ENCODE peak calls at places on chromosome 9, in four cellular contexts. J is psoas muscle, I is HepG2, Z is cardiac muscle cell. S is an unnamed sample.
A peak's percentile ranks its signal among the peaks of the same experiment; 100 is the strongest.

GRCh38 chr9:5500441-5501235 is 9.7 kb upstream of the PDCD1LG2 start:
- DNase-seq in Z (peak; percentile 95), J (no peak), I (no peak), S (peak; percentile 49)

GRCh38 chr9:116219686-116220085 is 66.1 kb downstream of the PAPPA start:
- DNase-seq in I (no peak), Z (no peak), J (no peak), S (no peak)

GRCh38 chr9:30758726-30759446 is 1625.6 kb upstream of the ACO1 start:
- DNase-seq in I (no peak), J (peak; percentile 35), Z (no peak), S (no peak)

GRCh38 chr9:16267336-16268036 is 603.0 kb downstream of the BNC2 start:
- DNase-seq in Z (peak; percentile 48), I (peak; percentile 53), J (no peak), S (peak; percentile 77)

GRCh38 chr9:113057193-113057592 is 669 bp upstream of the ZFP37 start:
- DNase-seq in I (peak; percentile 11), Z (no peak), J (no peak), S (no peak)

GRCh38 chr9:95508968-95509850 is 7.6 kb downstream of the PTCH1 start:
- DNase-seq in J (peak; percentile 89), I (peak; percentile 73), Z (peak; percentile 95), S (peak; percentile 96)

GRCh38 chr9:115978739-115979138 is 174.9 kb upstream of the PAPPA start:
- DNase-seq in Z (peak; percentile 67), J (no peak), I (peak; percentile 11), S (no peak)

GRCh38 chr9:117551171-117551570 is 136.3 kb upstream of the ASTN2 start:
- DNase-seq in Z (no peak), I (no peak), J (no peak), S (no peak)

GRCh38 chr9:135903358-135903656 is 4.0 kb downstream of the CAMSAP1 start:
- DNase-seq in I (no peak), J (no peak), Z (no peak), S (no peak)

GRCh38 chr9:84293001-84293798 is 47.4 kb downstream of the SLC28A3 start:
- DNase-seq in I (no peak), J (no peak), Z (no peak), S (no peak)

GRCh38 chr9:84296146-84296843 is 44.3 kb downstream of the SLC28A3 start:
- DNase-seq in I (no peak), J (no peak), Z (peak; percentile 50), S (peak; percentile 66)

GRCh38 chr9:84297162-84297821 is 43.3 kb downstream of the SLC28A3 start:
- DNase-seq in Z (peak; percentile 27), J (no peak), I (no peak), S (peak; percentile 64)

GRCh38 chr9:84300271-84300670 is 40.3 kb downstream of the SLC28A3 start:
- DNase-seq in Z (peak; percentile 67), J (no peak), I (no peak), S (no peak)

GRCh38 chr9:84294551-84294950 is 46.0 kb downstream of the SLC28A3 start:
- DNase-seq in I (no peak), Z (no peak), J (no peak), S (no peak)
- TF ChIP-seq CTCF in I (peak; percentile 16), Z (no peak), J (no peak), S (no peak)

DNA sequence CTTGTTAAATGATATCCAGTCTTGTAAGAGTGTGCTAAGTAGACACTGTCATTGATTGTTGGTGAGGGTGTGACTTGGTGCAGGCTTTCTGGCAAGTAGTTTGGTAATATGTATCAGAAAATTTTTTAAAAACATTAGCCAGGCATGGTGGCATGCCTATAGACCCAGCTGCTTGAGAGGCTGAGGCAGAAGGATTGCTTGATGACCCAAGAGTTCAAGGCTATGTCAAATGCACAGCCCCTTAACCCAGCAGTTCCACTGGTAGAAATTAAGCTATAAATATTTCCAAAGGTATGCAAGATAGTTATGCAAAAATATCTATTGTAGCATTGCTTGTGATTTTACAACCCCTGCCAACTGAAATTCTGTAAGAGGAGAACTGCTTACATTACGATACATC is 24.2 kb downstream of the ZBTB43 start:
- DNase-seq in J (no peak), Z (no peak), I (no peak), S (no peak)
- H3K27ac ChIP-seq in J (no peak overlapping the region), Z (no peak overlapping the region), I (no peak overlapping the region), S (no peak overlapping the region)

DNA sequence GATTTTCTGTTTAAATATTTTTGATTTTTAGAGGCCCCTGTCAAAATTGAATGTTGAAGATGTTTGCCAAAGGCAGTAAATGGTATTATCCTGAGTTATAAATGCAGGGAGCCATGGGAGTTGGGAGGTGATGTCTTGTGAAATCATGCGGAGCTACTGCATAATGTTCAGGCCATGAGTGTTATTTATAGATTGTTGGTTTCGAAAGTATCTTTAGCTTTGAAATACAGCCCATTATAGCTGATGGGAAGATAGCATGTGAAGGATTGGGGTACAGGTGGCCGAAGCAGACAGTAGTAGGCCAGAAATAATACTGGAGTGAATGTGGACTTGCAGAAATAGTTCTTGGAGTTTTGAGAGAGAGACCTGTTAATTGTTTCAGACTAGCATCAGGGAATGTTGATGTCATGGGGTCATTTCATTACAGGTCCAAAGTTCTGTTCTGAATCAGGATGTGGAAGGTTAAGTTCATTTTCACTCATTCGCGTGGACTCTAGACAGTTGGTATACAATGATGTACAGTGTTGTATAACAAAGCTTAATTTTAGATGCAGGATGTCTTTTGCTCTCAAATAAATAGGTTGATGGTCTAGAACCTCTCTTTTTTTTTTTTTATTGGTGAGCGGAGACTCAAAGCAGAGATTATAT is 3.8 kb downstream of the ATP6V1G1 start:
- DNase-seq in J (no peak), Z (no peak), I (peak; percentile 85), S (no peak)
- H3K4me3 ChIP-seq in J (peak overlapping the region; percentile 91), Z (no peak overlapping the region), I (peak overlapping the region; percentile 56), S (peak overlapping the region; percentile 2)

DNA sequence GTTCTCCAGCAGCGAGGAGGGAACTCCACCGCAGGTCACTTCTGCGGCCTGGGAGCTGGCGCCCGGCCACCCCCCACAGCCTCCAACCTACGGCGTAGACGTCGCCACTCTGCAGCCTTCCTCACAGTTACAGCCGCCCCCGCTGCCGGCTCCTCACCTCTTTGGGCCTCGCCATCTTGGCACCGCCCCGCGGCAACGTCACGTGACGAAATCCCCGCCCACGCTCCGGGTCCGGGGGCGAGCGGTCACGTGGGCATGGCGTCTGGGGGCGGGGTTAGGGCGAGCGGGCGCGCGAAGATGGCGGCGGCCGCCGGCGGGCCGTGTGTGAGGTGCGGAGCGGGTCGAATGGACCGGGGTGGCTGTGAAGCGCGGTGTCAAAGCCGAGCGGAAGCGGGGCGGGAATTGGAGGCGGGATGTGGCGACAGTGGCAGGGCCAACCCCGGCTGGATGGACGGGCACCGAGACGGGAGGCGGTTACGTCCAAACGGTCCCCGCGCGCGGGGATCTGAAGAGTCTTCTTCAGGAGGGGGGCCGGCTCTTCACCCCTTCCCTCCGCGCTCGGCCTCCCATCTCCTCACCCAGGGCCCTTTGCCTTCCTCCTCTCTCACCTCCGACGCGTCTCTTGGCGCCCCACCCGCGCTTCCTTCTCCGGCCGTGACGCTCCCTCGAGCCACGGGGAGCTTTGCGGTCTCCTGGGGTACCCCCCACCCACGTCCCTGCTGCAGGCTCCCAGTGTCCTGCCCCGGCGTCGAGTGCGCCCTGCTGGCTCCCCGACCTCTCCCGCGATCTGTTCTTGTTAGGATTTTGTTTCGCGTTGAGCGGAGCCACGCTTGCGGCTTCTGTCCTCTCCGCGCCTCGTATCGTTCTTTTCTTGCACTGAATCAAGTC is at the start of the genes DOLK and NUP188:
- DNase-seq in J (peak; percentile 98), Z (peak; percentile 96), I (peak; percentile 79), S (peak; percentile 99)
- TF ChIP-seq CTCF in J (no peak), Z (no peak), I (peak; percentile 3), S (no peak)

GRCh38 chr9:125747053-125747764 is at the start of gene PBX3:
- DNase-seq in Z (peak; percentile 62), I (no peak), J (peak; percentile 75), S (peak; percentile 91)

GRCh38 chr9:125745682-125746016 is 1.5 kb upstream of the PBX3 start:
- DNase-seq in Z (no peak), I (no peak), J (no peak), S (peak; percentile 60)

GRCh38 chr9:125746017-125746773 is 978 bp upstream of the PBX3 start:
- DNase-seq in Z (peak; percentile 96), I (peak; percentile 89), J (peak; percentile 97), S (peak; percentile 99)

GRCh38 chr9:125747765-125748510 is 765 bp downstream of the PBX3 start:
- DNase-seq in Z (peak; percentile 40), I (no peak), J (peak; percentile 66), S (peak; percentile 90)

GRCh38 chr9:125746774-125747052 is 460 bp upstream of the PBX3 start:
- DNase-seq in Z (no peak), I (no peak), J (no peak), S (no peak)
- H3K27ac ChIP-seq in Z (peak overlapping the region; percentile 59), I (no peak overlapping the region), J (peak overlapping the region; percentile 70), S (no peak overlapping the region)

GRCh38 chr9:130444565-130445221 is at the start of gene ASS1:
- DNase-seq in J (peak; percentile 82), Z (peak; percentile 56), I (peak; percentile 33), S (peak; percentile 92)
- H3K4me3 ChIP-seq in J (peak within 1 kb of the TSS; percentile 83), Z (peak within 1 kb of the TSS; percentile 34), I (peak within 1 kb of the TSS; percentile 86), S (peak within 1 kb of the TSS; percentile 77)

S was measured in osteoblast.